ENCODE peak calls at places on chromosomes 4 and X, in seven cellular contexts. F is AG04450; V is endodermal cell; Z is transverse colon; P is stomach; G is osteocyte; R is activated CD8-positive, alpha-beta T cell treated with anti-CD3 and anti-CD28 coated beads for 36 hours. I is an unnamed sample.

GRCh38 chrX:150635952-150636351 is 57.2 kb upstream of the MTMR1 start:
- DNase-seq in F (peak), V (no peak), Z (no peak), P (no peak), G (no peak), R (peak), I (no peak)

GRCh38 chrX:79065696-79066095 is 78.8 kb upstream of the GPR174 start:
- DNase-seq in F (no peak), V (no peak), Z (peak), P (no peak), G (no peak), R (no peak), I (no peak)

GRCh38 chr4:6250235-6250983 is 19.2 kb upstream of the WFS1 start:
- DNase-seq in F (peak), V (peak), Z (no peak), P (no peak), G (no peak), R (peak), I (peak)

GRCh38 chr4:3681191-3681590 is 85.0 kb upstream of the ADRA2C start:
- DNase-seq in F (no peak), V (peak), Z (no peak), P (no peak), G (no peak), R (no peak), I (no peak)

GRCh38 chr4:84985952-84986351 is 19.5 kb upstream of the WDFY3 start:
- DNase-seq in F (no peak), V (no peak), Z (no peak), P (no peak), G (no peak), R (no peak), I (no peak)

GRCh38 chr4:7752649-7753048 is 187.0 kb downstream of the AFAP1 start:
- DNase-seq in F (no peak), V (no peak), Z (no peak), P (no peak), G (no peak), R (no peak), I (no peak)

GRCh38 chrX:46599051-46599560 is 25.5 kb downstream of the CHST7 start:
- DNase-seq in F (no peak), V (no peak), Z (no peak), P (no peak), G (no peak), R (no peak), I (no peak)

GRCh38 chr4:159206427-159206871 is 103.6 kb downstream of the RAPGEF2 start:
- DNase-seq in F (no peak), V (no peak), Z (no peak), P (no peak), G (no peak), R (peak), I (no peak)

GRCh38 chr4:34814266-34814665 is 1430.0 kb downstream of the ARAP2 start:
- DNase-seq in F (no peak), V (no peak), Z (no peak), P (no peak), G (no peak), R (no peak), I (no peak)

GRCh38 chrX:139327355-139327754 is 203.2 kb upstream of the F9 start:
- DNase-seq in F (no peak), V (no peak), Z (no peak), P (no peak), G (no peak), R (no peak), I (no peak)

GRCh38 chrX:1163231-1163630 is 49.2 kb downstream of the CRLF2 start:
- DNase-seq in F (no peak), V (peak), Z (no peak), P (no peak), G (peak), R (no peak), I (no peak)

GRCh38 chrX:107857815-107858214 is 32.1 kb downstream of the MID2 start:
- DNase-seq in F (no peak), V (no peak), Z (no peak), P (no peak), G (no peak), R (no peak), I (no peak)

GRCh38 chr4:138749303-138749702 is 266.3 kb upstream of the NOCT start:
- DNase-seq in F (peak), V (no peak), Z (no peak), P (no peak), G (no peak), R (no peak), I (no peak)

GRCh38 chr4:151430737-151431457 is 21.9 kb downstream of the FHIP1A start:
- DNase-seq in F (no peak), V (peak), Z (no peak), P (no peak), G (no peak), R (no peak), I (no peak)

GRCh38 chr4:157781361-157781760 is 391.5 kb downstream of the GASK1B start:
- DNase-seq in F (no peak), V (no peak), Z (no peak), P (no peak), G (no peak), R (no peak), I (no peak)

GRCh38 chr4:157776930-157777329 is 395.9 kb downstream of the GASK1B start:
- DNase-seq in F (no peak), V (no peak), Z (no peak), P (no peak), G (no peak), R (no peak), I (no peak)

GRCh38 chr4:157775971-157776370 is 396.9 kb downstream of the GASK1B start:
- DNase-seq in F (no peak), V (no peak), Z (no peak), P (no peak), G (no peak), R (no peak), I (no peak)

DNA sequence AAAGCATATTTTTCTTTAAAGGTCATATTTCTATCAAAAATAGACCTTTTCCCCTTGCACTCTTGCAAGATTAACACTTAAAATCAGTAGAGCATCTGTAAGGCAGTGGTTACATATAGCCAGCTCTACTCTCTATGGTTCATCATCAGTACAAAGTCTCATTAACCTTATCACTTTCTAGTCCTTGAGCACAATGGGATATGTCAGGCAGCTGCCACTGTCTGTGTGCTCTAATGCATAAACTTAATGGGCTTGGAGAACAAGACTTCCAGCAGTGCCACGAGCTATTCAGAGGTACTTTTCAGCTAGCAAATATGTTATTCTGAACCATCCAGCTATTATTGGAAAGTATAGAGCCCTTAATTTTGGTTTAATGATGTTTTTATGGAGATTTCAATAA is 393.7 kb downstream of the GASK1B start:
- DNase-seq in F (no peak), V (no peak), Z (no peak), P (no peak), G (no peak), R (no peak), I (no peak)
- TF ChIP-seq CTCF in F (no peak), V (no peak), Z (no peak), P (no peak), G (no peak), R (no peak), I (no peak)

DNA sequence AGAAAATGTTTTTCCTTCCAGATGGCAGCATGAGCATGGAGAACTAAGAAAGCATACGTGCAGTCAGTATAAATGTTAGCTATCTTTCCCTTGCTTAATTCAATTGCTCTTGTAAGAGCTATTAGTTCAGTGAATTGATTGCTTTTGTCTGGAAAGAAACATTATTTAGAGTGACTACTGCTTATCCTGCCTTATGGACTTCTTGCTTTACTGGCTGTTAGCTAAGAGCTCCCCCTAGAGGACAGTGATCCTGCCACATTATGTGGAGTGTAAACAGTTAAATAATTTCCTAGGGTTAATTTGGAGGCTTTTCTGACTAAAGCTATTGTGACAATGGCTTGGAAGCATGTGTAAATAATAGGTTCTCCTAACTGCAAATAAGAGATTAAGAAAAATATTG is 1402.4 kb downstream of the FAM133A start:
- DNase-seq in F (no peak), V (peak), Z (no peak), P (no peak), G (no peak), R (peak), I (no peak)
- TF ChIP-seq CTCF in F (peak), V (peak), Z (no peak), P (no peak), G (peak), R (peak), I (no peak)

DNA sequence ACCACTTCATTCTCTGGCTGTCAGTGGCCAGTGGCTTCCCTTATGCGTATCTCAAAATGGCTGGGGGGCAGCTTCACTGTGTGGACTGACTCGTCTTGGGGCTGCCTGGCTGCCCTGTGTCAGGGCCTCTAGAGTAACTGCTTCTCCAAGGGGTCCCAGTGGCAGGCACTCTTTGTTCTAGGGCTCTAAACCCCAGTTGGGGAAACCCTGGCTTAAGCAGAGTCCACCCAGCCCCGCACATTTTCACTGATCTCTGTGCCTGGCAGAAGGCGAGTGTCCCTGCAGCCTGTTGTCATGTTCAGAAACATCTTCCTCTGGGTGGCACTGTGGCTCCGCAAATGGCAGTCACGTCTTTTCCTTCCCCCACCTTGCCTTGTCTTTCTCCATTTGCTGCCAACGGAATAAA is 59.7 kb downstream of the NBDY start:
- DNase-seq in F (no peak), V (no peak), Z (peak), P (peak), G (no peak), R (no peak), I (no peak)
- TF ChIP-seq CTCF in F (no peak), V (no peak), Z (peak), P (no peak), G (no peak), R (no peak), I (no peak)

GRCh38 chrX:24190500-24191156 is 41.1 kb downstream of the ZFX start:
- DNase-seq in F (peak), V (no peak), Z (no peak), P (no peak), G (no peak), R (no peak), I (no peak)
- TF ChIP-seq CTCF in F (no peak), V (no peak), Z (no peak), P (no peak), G (no peak), R (no peak), I (no peak)

GRCh38 chrX:96684339-96685204 is at the start of gene DIAPH2:
- DNase-seq in F (peak), V (peak), Z (peak), P (peak), G (peak), R (peak), I (peak)
- TF ChIP-seq CTCF in F (peak), V (peak), Z (peak), P (peak), G (no peak), R (no peak), I (no peak)

GRCh38 chr4:129672941-129673340 is 577.0 kb downstream of the C4orf33 start:
- DNase-seq in F (no peak), V (no peak), Z (no peak), P (no peak), G (no peak), R (no peak), I (no peak)
- TF ChIP-seq CTCF in F (no peak), V (peak), Z (no peak), P (no peak), G (peak), R (no peak), I (no peak)

DNA sequence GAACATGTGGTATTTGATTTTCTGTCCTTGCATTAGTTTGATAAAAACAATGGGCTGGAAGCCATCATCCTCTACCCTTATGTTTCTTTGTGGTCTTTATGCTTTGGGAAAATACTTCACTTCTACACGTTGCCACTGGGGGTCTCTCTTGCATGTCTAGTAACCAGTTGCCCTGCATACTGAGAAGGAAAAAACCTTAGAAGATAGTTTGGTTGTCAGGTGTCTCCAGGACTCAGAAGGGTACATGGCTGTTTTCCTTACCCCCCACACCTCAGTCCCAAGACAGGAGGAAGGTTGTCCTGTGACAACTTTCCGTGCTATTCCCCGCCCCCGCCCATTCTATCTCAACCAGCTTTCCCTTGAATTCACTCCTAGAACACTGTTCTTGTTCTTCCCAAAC is 62.1 kb upstream of the LANCL3 start:
- DNase-seq in F (no peak), V (peak), Z (no peak), P (no peak), G (no peak), R (no peak), I (peak)
- TF ChIP-seq CTCF in F (peak), V (peak), Z (peak), P (peak), G (peak), R (no peak), I (no peak)

GRCh38 chr4:143203577-143203976 is 18.9 kb downstream of the USP38 start:
- DNase-seq in F (no peak), V (no peak), Z (no peak), P (no peak), G (no peak), R (no peak), I (no peak)

GRCh38 chr4:143202824-143203223 is 18.1 kb downstream of the USP38 start:
- DNase-seq in F (no peak), V (no peak), Z (no peak), P (no peak), G (no peak), R (no peak), I (no peak)

GRCh38 chr4:143207555-143207954 is 22.8 kb downstream of the USP38 start:
- DNase-seq in F (no peak), V (no peak), Z (no peak), P (no peak), G (no peak), R (no peak), I (no peak)
- TF ChIP-seq CTCF in F (peak), V (peak), Z (peak), P (no peak), G (peak), R (no peak), I (no peak)

DNA sequence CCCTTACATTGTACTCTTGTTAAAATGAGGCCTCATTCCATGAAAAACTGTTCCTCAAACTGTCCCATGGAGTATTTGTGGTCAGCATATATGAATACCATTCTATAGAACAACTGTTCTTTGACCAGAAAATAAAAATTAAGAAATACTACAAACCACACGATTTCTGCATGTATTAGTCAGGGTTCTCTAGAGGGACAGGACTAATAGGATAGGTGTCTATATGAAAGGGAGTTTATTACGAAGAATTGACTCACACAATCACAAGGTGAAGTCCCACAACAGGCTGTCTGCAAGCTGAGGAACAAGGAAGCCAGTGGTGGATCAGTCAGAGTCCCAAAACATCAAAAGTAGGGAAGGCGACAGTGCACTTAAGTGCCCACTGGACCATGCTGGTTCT is 35.0 kb downstream of the GEMIN8 start:
- DNase-seq in F (no peak), V (no peak), Z (no peak), P (no peak), G (no peak), R (no peak), I (no peak)
- TF ChIP-seq CTCF in F (no peak), V (no peak), Z (no peak), P (no peak), G (no peak), R (no peak), I (no peak)

GRCh38 chr4:11623726-11624037 is 195.0 kb upstream of the HS3ST1 start:
- DNase-seq in F (no peak), V (peak), Z (peak), P (peak), G (no peak), R (peak), I (peak)
- TF ChIP-seq CTCF in F (peak), V (peak), Z (peak), P (peak), G (peak), R (no peak), I (no peak)

I was measured in Calu3.